ENCODE peak calls at places on chromosomes 16 and 17, in seven cellular contexts. C, O, L, U, Y, V and R are unnamed samples.

GRCh38 chr17:4490109-4490591 is 8.5 kb upstream of the SPNS2 start:
- DNase-seq in C (no peak), O (no peak), L (no peak), U (no peak), Y (no peak), V (no peak), R (no peak)

GRCh38 chr17:55564077-55564476 is 52.8 kb upstream of the SMIM36 start:
- DNase-seq in C (no peak), O (no peak), L (no peak), U (no peak), Y (no peak), V (no peak), R (no peak)

GRCh38 chr16:12344577-12345343 is 368.2 kb downstream of the SNX29 start:
- DNase-seq in C (no peak), O (no peak), L (no peak), U (no peak), Y (no peak), V (no peak), R (no peak)

GRCh38 chr17:35540589-35541404 is 3.3 kb upstream of the SLFN12L start:
- DNase-seq in C (no peak), O (no peak), L (peak), U (no peak), Y (no peak), V (peak), R (no peak)

GRCh38 chr17:77893144-77894044 is 65.1 kb upstream of the TNRC6C start:
- DNase-seq in C (no peak), O (no peak), L (no peak), U (no peak), Y (no peak), V (no peak), R (no peak)

GRCh38 chr17:260031-260791 is 78.8 kb upstream of the DOC2B start:
- DNase-seq in C (no peak), O (no peak), L (peak), U (peak), Y (no peak), V (no peak), R (no peak)

GRCh38 chr16:17408296-17408695 is 62.5 kb downstream of the XYLT1 start:
- DNase-seq in C (peak), O (no peak), L (no peak), U (no peak), Y (no peak), V (no peak), R (no peak)

GRCh38 chr17:71180801-71181385 is 939.9 kb upstream of the SOX9 start:
- DNase-seq in C (peak), O (no peak), L (no peak), U (peak), Y (no peak), V (no peak), R (no peak)

GRCh38 chr16:19179890-19180490 is 11.9 kb downstream of the SYT17 start:
- DNase-seq in C (no peak), O (no peak), L (peak), U (peak), Y (no peak), V (peak), R (peak)